ENCODE peak calls at places on chromosomes 12 and 14, in eight cellular contexts. Z is NT2/D1; S is AG08395; W is Daoy; U is activated CD8-positive, alpha-beta T cell treated with anti-CD3 and anti-CD28 coated beads for 36 hours; I is endodermal cell; X is stimulated activated CD4-positive, alpha-beta T cell treated with anti-CD3 and anti-CD28 coated beads, Interleukin-1b, Interleukin-23, amount 100 ng/mL, for 24 hours; J is AG10803. B is an unnamed sample.

GRCh38 chr12:28884861-28885260 is 264.2 kb upstream of the FAR2 start:
- DNase-seq in Z (no peak), S (no peak), W (no peak), U (no peak), I (no peak), X (no peak), J (peak), B (no peak)

GRCh38 chr12:132702640-132703039 is 8.0 kb upstream of the PGAM5 start:
- DNase-seq in Z (no peak), S (no peak), W (no peak), U (no peak), I (no peak), X (no peak), J (no peak), B (no peak)

GRCh38 chr12:123951467-123951866 is 21.2 kb downstream of the CCDC92 start:
- DNase-seq in Z (no peak), S (no peak), W (no peak), U (no peak), I (no peak), X (no peak), J (no peak), B (no peak)

GRCh38 chr12:57694459-57695019 is 607 bp downstream of the OS9 start:
- DNase-seq in Z (no peak), S (no peak), W (peak), U (peak), I (peak), X (no peak), J (no peak), B (no peak)

GRCh38 chr14:75277796-75278421 is 719 bp upstream of the FOS start:
- DNase-seq in Z (no peak), S (no peak), W (no peak), U (no peak), I (no peak), X (no peak), J (no peak), B (no peak)

GRCh38 chr14:85607571-85608219 is 77.8 kb downstream of the FLRT2 start:
- DNase-seq in Z (no peak), S (peak), W (peak), U (no peak), I (no peak), X (no peak), J (peak), B (peak)

GRCh38 chr14:20782280-20782890 is 1.3 kb downstream of the RNASE6 start:
- DNase-seq in Z (no peak), S (no peak), W (no peak), U (peak), I (no peak), X (no peak), J (no peak), B (no peak)

GRCh38 chr12:122060069-122060468 is 18.5 kb upstream of the MLXIP start:
- DNase-seq in Z (no peak), S (no peak), W (no peak), U (no peak), I (no peak), X (no peak), J (no peak), B (no peak)

GRCh38 chr14:36208690-36209278 is 32.3 kb upstream of the PTCSC3 start:
- DNase-seq in Z (no peak), S (no peak), W (no peak), U (no peak), I (no peak), X (no peak), J (no peak), B (no peak)

GRCh38 chr12:33129500-33129899 is 232.9 kb upstream of the PKP2 start:
- DNase-seq in Z (no peak), S (no peak), W (no peak), U (no peak), I (no peak), X (no peak), J (no peak), B (no peak)

GRCh38 chr12:46944771-46945170 is 119.0 kb upstream of the SLC38A4 start:
- DNase-seq in Z (no peak), S (no peak), W (no peak), U (no peak), I (no peak), X (no peak), J (no peak), B (no peak)